ENCODE peak calls at places on chromosomes 6 and 20, in four cellular contexts. One of them, this sample, is unnamed.

GRCh38 chr6:99606670-99607415 is at the start of gene PRDM13:
- DNase-seq in right cardiac atrium: no peak
- DNase-seq in IMR-90: no peak
- DNase-seq in A172: no peak
- DNase-seq in this sample: no peak

GRCh38 chr6:159102373-159103160 is 57.8 kb upstream of the TAGAP start:
- DNase-seq in right cardiac atrium: no peak
- DNase-seq in IMR-90: no peak
- DNase-seq in A172: no peak
- DNase-seq in this sample: no peak

GRCh38 chr6:159107451-159108260 is 61.5 kb upstream of the FNDC1 start:
- DNase-seq in right cardiac atrium: no peak
- DNase-seq in IMR-90: no peak
- DNase-seq in A172: no peak
- DNase-seq in this sample: no peak

GRCh38 chr6:12343440-12344162 is 53.4 kb downstream of the EDN1 start:
- DNase-seq in right cardiac atrium: no peak
- DNase-seq in IMR-90: peak; percentile 44
- DNase-seq in A172: no peak
- DNase-seq in this sample: no peak

GRCh38 chr20:62741191-62741676 is 32.6 kb downstream of the NTSR1 start:
- DNase-seq in right cardiac atrium: no peak
- DNase-seq in IMR-90: no peak
- DNase-seq in A172: peak; percentile 85
- DNase-seq in this sample: peak; percentile 15

GRCh38 chr20:4898282-4898681 is 103.0 kb downstream of the SLC23A2 start:
- DNase-seq in right cardiac atrium: peak; percentile 67
- DNase-seq in IMR-90: peak; percentile 89
- DNase-seq in A172: peak; percentile 89
- DNase-seq in this sample: peak; percentile 64

GRCh38 chr6:106159531-106159940 is 73.4 kb downstream of the PRDM1 start:
- DNase-seq in right cardiac atrium: no peak
- DNase-seq in IMR-90: peak; percentile 93
- DNase-seq in A172: peak; percentile 85
- DNase-seq in this sample: no peak

GRCh38 chr6:52551483-52552277 is 25.2 kb downstream of the TRAM2 start:
- DNase-seq in right cardiac atrium: peak; percentile 54
- DNase-seq in IMR-90: peak; percentile 91
- DNase-seq in A172: peak; percentile 90
- DNase-seq in this sample: peak; percentile 66

GRCh38 chr6:159193923-159194322 is 24.7 kb downstream of the FNDC1 start:
- DNase-seq in right cardiac atrium: no peak
- DNase-seq in IMR-90: no peak
- DNase-seq in A172: no peak
- DNase-seq in this sample: no peak

GRCh38 chr6:89792881-89793280 is 26.7 kb downstream of the MDN1 start:
- DNase-seq in right cardiac atrium: no peak
- DNase-seq in IMR-90: peak; percentile 16
- DNase-seq in A172: peak; percentile 18
- DNase-seq in this sample: no peak

GRCh38 chr20:17542993-17543412 is 11.8 kb upstream of the BFSP1 start:
- DNase-seq in right cardiac atrium: no peak
- DNase-seq in IMR-90: peak; percentile 83
- DNase-seq in A172: peak; percentile 64
- DNase-seq in this sample: no peak

GRCh38 chr20:47727170-47727880 is 58.0 kb downstream of the SULF2 start:
- DNase-seq in right cardiac atrium: peak; percentile 54
- DNase-seq in IMR-90: no peak
- DNase-seq in A172: no peak
- DNase-seq in this sample: peak; percentile 54

GRCh38 chr20:44071526-44072111 is 115.4 kb downstream of the JPH2 start:
- DNase-seq in right cardiac atrium: no peak
- DNase-seq in IMR-90: no peak
- DNase-seq in A172: no peak
- DNase-seq in this sample: no peak

GRCh38 chr20:63707558-63708300 is at the start of the genes ARFRP1 and ZGPAT:
- DNase-seq in right cardiac atrium: peak; percentile 91
- DNase-seq in IMR-90: peak; percentile 67
- DNase-seq in A172: peak; percentile 58
- DNase-seq in this sample: peak; percentile 92

This sample was measured in left cardiac atrium.